ENCODE peak calls at places on chromosomes 2 and 18, in nine cellular contexts. D is IMR-90, A is progenitor cell of endocrine pancreas, W is Calu3, R is astrocyte of the cerebellum, Z is mucosa of descending colon, E is vagina, M is brain microvascular endothelial cell, X is Peyer's patch. L is an unnamed sample.

GRCh38 chr2:66692521-66692920 is 257.6 kb downstream of the MEIS1 start:
- DNase-seq in D (no peak), A (no peak), W (no peak), R (no peak), Z (no peak), E (no peak), M (no peak), X (no peak), L (no peak)

GRCh38 chr2:26346454-26347053 is at the start of gene ADGRF3:
- DNase-seq in D (peak; percentile 19), A (peak; percentile 14), W (peak; percentile 55), R (no peak), Z (peak; percentile 75), E (peak; percentile 92), M (peak; percentile 7), X (peak; percentile 74), L (peak; percentile 46)

GRCh38 chr2:8976419-8976818 is 27.1 kb downstream of the MBOAT2 start:
- DNase-seq in D (no peak), A (no peak), W (no peak), R (no peak), Z (no peak), E (no peak), M (no peak), X (no peak), L (no peak)

GRCh38 chr2:145158051-145158586 is 638.2 kb upstream of the ZEB2 start:
- DNase-seq in D (peak; percentile 95), A (no peak), W (peak; percentile 46), R (peak; percentile 72), Z (peak; percentile 25), E (peak; percentile 91), M (peak; percentile 84), X (peak; percentile 37), L (no peak)

GRCh38 chr2:217945530-217945929 is 57.3 kb downstream of the TNS1 start:
- DNase-seq in D (no peak), A (no peak), W (no peak), R (no peak), Z (no peak), E (no peak), M (no peak), X (peak; percentile 15), L (no peak)

GRCh38 chr2:25402477-25402876 is 60.8 kb upstream of the DNMT3A start:
- DNase-seq in D (no peak), A (no peak), W (no peak), R (no peak), Z (no peak), E (no peak), M (no peak), X (no peak), L (no peak)

GRCh38 chr18:48073231-48073930 is 142.9 kb upstream of the SMAD2 start:
- DNase-seq in D (no peak), A (no peak), W (no peak), R (no peak), Z (no peak), E (no peak), M (no peak), X (no peak), L (no peak)

GRCh38 chr18:5600376-5601071 is 56.7 kb upstream of the EPB41L3 start:
- DNase-seq in D (peak; percentile 28), A (no peak), W (no peak), R (peak; percentile 20), Z (no peak), E (no peak), M (no peak), X (no peak), L (no peak)

GRCh38 chr2:222862068-222862914 is 1.5 kb downstream of the ACSL3 start:
- DNase-seq in D (peak; percentile 62), A (no peak), W (peak; percentile 7), R (no peak), Z (no peak), E (no peak), M (no peak), X (no peak), L (no peak)

GRCh38 chr2:222859786-222860726 is 780 bp upstream of the ACSL3 start:
- DNase-seq in D (peak; percentile 64), A (no peak), W (peak; percentile 28), R (no peak), Z (peak; percentile 58), E (peak; percentile 91), M (no peak), X (no peak), L (no peak)

GRCh38 chr2:222862915-222863544 is 2.2 kb downstream of the ACSL3 start:
- DNase-seq in D (no peak), A (no peak), W (no peak), R (no peak), Z (no peak), E (no peak), M (no peak), X (no peak), L (no peak)

GRCh38 chr2:222860740-222861410 is at the start of gene ACSL3:
- DNase-seq in D (peak; percentile 89), A (peak; percentile 95), W (peak; percentile 98), R (peak; percentile 72), Z (peak; percentile 98), E (peak; percentile 94), M (peak; percentile 92), X (peak; percentile 98), L (peak; percentile 90)

DNA sequence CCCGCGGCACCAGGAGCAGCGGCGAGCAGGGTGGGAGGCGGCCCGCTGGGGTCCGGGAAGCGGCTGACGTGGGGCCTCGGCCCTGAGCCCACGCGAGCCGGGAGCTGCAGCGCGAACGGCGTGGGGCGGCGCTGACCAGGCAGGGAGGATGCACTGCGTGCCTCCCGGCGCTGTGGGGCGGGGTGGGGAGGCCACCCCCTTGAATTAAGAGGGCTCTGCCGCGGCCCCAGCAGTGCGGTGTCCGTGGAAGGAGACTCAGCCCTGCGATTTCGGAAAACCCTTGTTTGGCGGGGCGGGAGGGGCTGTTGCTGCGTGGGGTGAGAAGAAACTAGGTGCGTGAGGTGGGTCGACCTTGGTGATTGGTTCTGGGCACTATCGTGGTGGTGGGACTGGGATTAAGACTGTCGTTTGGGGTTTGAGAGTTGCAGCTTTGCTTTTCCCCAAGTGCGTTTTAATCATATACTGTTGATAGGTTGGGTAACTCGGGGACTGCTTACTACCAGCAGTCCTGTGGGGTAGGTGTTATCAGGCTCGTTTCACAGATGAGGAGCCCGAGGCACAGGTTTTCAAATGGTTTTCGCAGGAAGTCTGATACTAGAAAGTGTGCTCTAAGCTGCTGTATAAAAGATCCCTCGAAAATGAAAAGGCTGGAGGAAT is 703 bp downstream of the ACSL3 start:
- DNase-seq in D (no peak), A (peak; percentile 32), W (peak; percentile 10), R (no peak), Z (peak; percentile 69), E (no peak), M (no peak), X (no peak), L (no peak)
- TF ChIP-seq CTCF in D (no peak), A (peak; percentile 3), W (no peak), R (no peak), Z (no peak), E (no peak), M (no peak), X (no peak), L (no peak)

GRCh38 chr2:68156419-68156818 is 1.3 kb upstream of the PNO1 start:
- DNase-seq in D (no peak), A (no peak), W (no peak), R (no peak), Z (no peak), E (no peak), M (no peak), X (no peak), L (no peak)

GRCh38 chr2:68157002-68157401 is 686 bp upstream of the PNO1 start:
- DNase-seq in D (peak; percentile 16), A (peak; percentile 26), W (no peak), R (no peak), Z (no peak), E (peak; percentile 88), M (peak; percentile 27), X (no peak), L (no peak)

GRCh38 chr2:68155618-68156017 is 2.1 kb upstream of the PNO1 start:
- DNase-seq in D (no peak), A (no peak), W (no peak), R (no peak), Z (no peak), E (no peak), M (no peak), X (no peak), L (no peak)

GRCh38 chr2:68158134-68158447 is 403 bp downstream of the PNO1 start:
- DNase-seq in D (no peak), A (no peak), W (no peak), R (no peak), Z (no peak), E (no peak), M (no peak), X (no peak), L (no peak)

DNA sequence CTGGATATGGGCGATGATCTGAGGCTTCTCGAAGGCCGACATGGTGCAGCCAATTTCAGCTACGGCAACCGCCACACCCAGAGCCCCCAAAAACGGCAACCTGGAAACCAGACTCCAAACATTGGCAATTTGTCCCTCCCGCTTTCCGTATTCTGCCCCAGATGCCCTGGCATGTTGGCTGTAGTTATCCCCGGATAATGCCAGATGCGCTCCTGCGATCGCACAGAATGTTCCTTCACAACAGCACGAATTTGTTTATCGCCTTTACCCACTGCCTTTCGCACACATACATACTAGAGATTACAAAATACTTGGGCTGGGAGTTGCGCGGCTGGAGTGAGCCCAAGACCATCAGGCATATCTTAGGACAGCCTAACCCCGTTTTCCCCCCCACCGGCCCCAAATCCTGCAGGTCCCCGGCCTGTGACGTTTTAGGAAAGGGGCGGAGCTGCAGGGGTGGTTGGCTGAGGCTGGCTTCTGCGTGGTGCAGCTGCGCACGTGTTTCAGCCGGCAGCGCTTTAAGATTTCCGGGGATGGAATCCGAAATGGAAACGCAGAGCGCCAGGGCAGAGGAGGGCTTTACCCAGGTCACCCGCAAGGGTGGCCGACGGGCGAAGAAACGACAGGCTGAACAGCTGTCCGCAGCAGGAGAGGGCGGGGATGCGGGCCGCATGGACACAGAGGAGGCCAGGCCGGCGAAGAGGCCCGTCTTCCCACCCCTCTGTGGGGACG is at the start of gene PNO1:
- DNase-seq in D (peak; percentile 95), A (peak; percentile 89), W (peak; percentile 95), R (peak; percentile 88), Z (peak; percentile 97), E (peak; percentile 95), M (peak; percentile 91), X (peak; percentile 97), L (peak; percentile 94)
- TF ChIP-seq CTCF in D (no peak), A (peak; percentile 15), W (no peak), R (no peak), Z (no peak), E (no peak), M (peak; percentile 11), X (no peak), L (no peak)

GRCh38 chr2:197502201-197502600 is 2.0 kb downstream of the HSPE1 start:
- DNase-seq in D (no peak), A (no peak), W (no peak), R (no peak), Z (no peak), E (no peak), M (no peak), X (no peak), L (no peak)

GRCh38 chr2:197498937-197499593 is 575 bp downstream of the HSPD1 start:
- DNase-seq in D (peak; percentile 42), A (peak; percentile 52), W (peak; percentile 36), R (no peak), Z (peak; percentile 81), E (peak; percentile 91), M (peak; percentile 46), X (peak; percentile 83), L (peak; percentile 47)

GRCh38 chr2:197500503-197501179 is 462 bp downstream of the HSPE1 start:
- DNase-seq in D (peak; percentile 5), A (no peak), W (no peak), R (no peak), Z (no peak), E (peak; percentile 89), M (peak; percentile 1), X (no peak), L (no peak)

GRCh38 chr2:197498627-197498936 is 1.1 kb downstream of the HSPD1 start:
- DNase-seq in D (no peak), A (no peak), W (no peak), R (no peak), Z (no peak), E (no peak), M (no peak), X (no peak), L (no peak)

DNA sequence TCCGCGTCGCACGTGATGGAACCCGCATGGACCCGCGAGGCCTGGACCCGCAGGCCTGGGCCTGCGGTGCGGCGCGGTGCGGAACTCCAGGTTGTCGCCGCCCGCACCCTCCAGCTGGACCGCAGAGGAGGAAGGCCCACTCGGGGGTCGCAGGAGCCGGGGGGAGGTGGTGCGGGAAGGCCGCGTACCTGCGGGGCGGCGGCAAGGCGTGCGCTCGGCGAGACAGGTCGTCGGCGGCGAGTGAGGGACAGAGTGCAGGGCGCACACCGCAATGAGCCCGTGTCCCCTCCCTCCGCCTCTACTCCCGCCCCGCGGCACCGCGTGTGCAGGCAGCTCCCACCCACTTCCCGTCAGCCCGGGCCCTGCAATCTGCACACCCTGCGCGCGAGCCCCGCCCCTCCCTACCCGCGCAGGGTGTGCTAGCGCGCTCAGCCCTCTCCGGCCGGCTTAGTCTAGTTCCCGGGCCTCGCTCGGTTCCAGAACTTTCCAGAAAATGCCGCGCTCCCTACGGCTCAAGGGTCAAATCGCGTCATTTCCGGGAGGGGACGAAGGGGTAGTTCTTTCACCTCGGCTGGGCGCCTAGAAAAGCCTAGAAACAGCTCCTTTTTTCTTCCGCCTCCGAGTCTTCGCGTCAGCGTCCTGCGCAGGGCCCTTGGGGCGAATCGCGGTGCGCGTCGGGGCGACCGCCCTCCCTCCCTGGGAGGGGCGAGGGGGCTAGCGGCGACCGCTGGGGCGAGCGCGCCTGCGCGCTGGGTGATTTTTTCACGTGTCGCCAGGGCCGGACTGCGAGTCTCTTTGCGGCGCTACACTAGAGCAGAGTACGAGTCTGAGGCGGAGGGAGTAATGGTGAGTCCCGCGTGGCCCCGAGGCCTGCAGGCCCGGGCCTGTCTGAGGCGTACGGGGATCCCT is at the start of the genes HSPD1 and HSPE1:
- DNase-seq in D (peak; percentile 99), A (peak; percentile 92), W (peak; percentile 98), R (peak; percentile 98), Z (peak; percentile 98), E (peak; percentile 99), M (peak; percentile 99), X (peak; percentile 99), L (peak; percentile 93)
- TF ChIP-seq CTCF in D (no peak), A (no peak), W (no peak), R (no peak), Z (no peak), E (peak; percentile 36), M (no peak), X (peak; percentile 60), L (no peak)

GRCh38 chr2:109530712-109531111 is 83.1 kb downstream of the SEPTIN10 start:
- DNase-seq in D (no peak), A (no peak), W (no peak), R (no peak), Z (no peak), E (peak; percentile 77), M (no peak), X (no peak), L (no peak)
- TF ChIP-seq CTCF in D (no peak), A (peak; percentile 15), W (no peak), R (no peak), Z (no peak), E (no peak), M (no peak), X (peak; percentile 10), L (no peak)

L was measured in activated B cell treated with CpG ODN at 0.5 μM for 24 hours.